ENCODE peak calls at places on chromosomes 5 and 9, in eight cellular contexts. One of them, this sample, is unnamed.

GRCh38 chr5:101473483-101473882 is 570.4 kb upstream of the ST8SIA4 start:
- DNase-seq in COR-L47: no peak
- DNase-seq in mucosa of descending colon: no peak
- DNase-seq in non-pigmented ciliary epithelial cell: peak; percentile 20
- DNase-seq in activated CD4-positive, alpha-beta memory T cell treated with anti-CD3 and anti-CD28 coated beads, Interleukin-2, amount 10 ng/mL, durations not matched to agents 7 days and 5 days: no peak
- DNase-seq in activated T-helper 2 cell treated with anti-CD3 and anti-CD28 coated beads, Interferon-gamma antibody, Interleukin-2, Interleukin-4, amounts not matched to agents 10 μg/mL and 5 μg/mL and 100 μg/mL, durations not matched to agents 14 hours and 24 hours and 36 hours: no peak
- DNase-seq in NCI-H1694: no peak
- DNase-seq in ACHN: peak; percentile 11
- DNase-seq in this sample: no peak

GRCh38 chr5:38576442-38576841 is 20.0 kb upstream of the LIFR start:
- DNase-seq in COR-L47: peak; percentile 15
- DNase-seq in mucosa of descending colon: no peak
- DNase-seq in non-pigmented ciliary epithelial cell: no peak
- DNase-seq in activated CD4-positive, alpha-beta memory T cell treated with anti-CD3 and anti-CD28 coated beads, Interleukin-2, amount 10 ng/mL, durations not matched to agents 7 days and 5 days: no peak
- DNase-seq in activated T-helper 2 cell treated with anti-CD3 and anti-CD28 coated beads, Interferon-gamma antibody, Interleukin-2, Interleukin-4, amounts not matched to agents 10 μg/mL and 5 μg/mL and 100 μg/mL, durations not matched to agents 14 hours and 24 hours and 36 hours: no peak
- DNase-seq in NCI-H1694: no peak
- DNase-seq in ACHN: no peak
- DNase-seq in this sample: no peak

GRCh38 chr9:81829201-81829882 is 98.9 kb upstream of the SPATA31D4 start:
- DNase-seq in COR-L47: no peak
- DNase-seq in mucosa of descending colon: no peak
- DNase-seq in non-pigmented ciliary epithelial cell: no peak
- DNase-seq in activated CD4-positive, alpha-beta memory T cell treated with anti-CD3 and anti-CD28 coated beads, Interleukin-2, amount 10 ng/mL, durations not matched to agents 7 days and 5 days: no peak
- DNase-seq in activated T-helper 2 cell treated with anti-CD3 and anti-CD28 coated beads, Interferon-gamma antibody, Interleukin-2, Interleukin-4, amounts not matched to agents 10 μg/mL and 5 μg/mL and 100 μg/mL, durations not matched to agents 14 hours and 24 hours and 36 hours: no peak
- DNase-seq in NCI-H1694: no peak
- DNase-seq in ACHN: no peak
- DNase-seq in this sample: peak; percentile 20

GRCh38 chr5:10595678-10596309 is 31.9 kb downstream of the ANKRD33B start:
- DNase-seq in COR-L47: no peak
- DNase-seq in mucosa of descending colon: no peak
- DNase-seq in non-pigmented ciliary epithelial cell: no peak
- DNase-seq in activated CD4-positive, alpha-beta memory T cell treated with anti-CD3 and anti-CD28 coated beads, Interleukin-2, amount 10 ng/mL, durations not matched to agents 7 days and 5 days: peak; percentile 54
- DNase-seq in activated T-helper 2 cell treated with anti-CD3 and anti-CD28 coated beads, Interferon-gamma antibody, Interleukin-2, Interleukin-4, amounts not matched to agents 10 μg/mL and 5 μg/mL and 100 μg/mL, durations not matched to agents 14 hours and 24 hours and 36 hours: peak; percentile 28
- DNase-seq in NCI-H1694: peak; percentile 64
- DNase-seq in ACHN: peak; percentile 82
- DNase-seq in this sample: no peak

GRCh38 chr9:118230319-118230718 is 526.1 kb downstream of the TLR4 start:
- DNase-seq in COR-L47: no peak
- DNase-seq in mucosa of descending colon: no peak
- DNase-seq in non-pigmented ciliary epithelial cell: no peak
- DNase-seq in activated CD4-positive, alpha-beta memory T cell treated with anti-CD3 and anti-CD28 coated beads, Interleukin-2, amount 10 ng/mL, durations not matched to agents 7 days and 5 days: no peak
- DNase-seq in activated T-helper 2 cell treated with anti-CD3 and anti-CD28 coated beads, Interferon-gamma antibody, Interleukin-2, Interleukin-4, amounts not matched to agents 10 μg/mL and 5 μg/mL and 100 μg/mL, durations not matched to agents 14 hours and 24 hours and 36 hours: no peak
- DNase-seq in NCI-H1694: no peak
- DNase-seq in ACHN: peak; percentile 2
- DNase-seq in this sample: no peak

GRCh38 chr9:127096208-127096607 is 26.2 kb downstream of the ANGPTL2 start:
- DNase-seq in COR-L47: no peak
- DNase-seq in mucosa of descending colon: no peak
- DNase-seq in non-pigmented ciliary epithelial cell: no peak
- DNase-seq in activated CD4-positive, alpha-beta memory T cell treated with anti-CD3 and anti-CD28 coated beads, Interleukin-2, amount 10 ng/mL, durations not matched to agents 7 days and 5 days: no peak
- DNase-seq in activated T-helper 2 cell treated with anti-CD3 and anti-CD28 coated beads, Interferon-gamma antibody, Interleukin-2, Interleukin-4, amounts not matched to agents 10 μg/mL and 5 μg/mL and 100 μg/mL, durations not matched to agents 14 hours and 24 hours and 36 hours: no peak
- DNase-seq in NCI-H1694: no peak
- DNase-seq in ACHN: no peak
- DNase-seq in this sample: no peak

GRCh38 chr9:35108461-35108860 is 5.5 kb upstream of the STOML2 start:
- DNase-seq in COR-L47: no peak
- DNase-seq in mucosa of descending colon: no peak
- DNase-seq in non-pigmented ciliary epithelial cell: no peak
- DNase-seq in activated CD4-positive, alpha-beta memory T cell treated with anti-CD3 and anti-CD28 coated beads, Interleukin-2, amount 10 ng/mL, durations not matched to agents 7 days and 5 days: no peak
- DNase-seq in activated T-helper 2 cell treated with anti-CD3 and anti-CD28 coated beads, Interferon-gamma antibody, Interleukin-2, Interleukin-4, amounts not matched to agents 10 μg/mL and 5 μg/mL and 100 μg/mL, durations not matched to agents 14 hours and 24 hours and 36 hours: no peak
- DNase-seq in NCI-H1694: no peak
- DNase-seq in ACHN: no peak
- DNase-seq in this sample: no peak

GRCh38 chr9:126501383-126502331 is 112.1 kb upstream of the LMX1B start:
- DNase-seq in COR-L47: no peak
- DNase-seq in mucosa of descending colon: no peak
- DNase-seq in non-pigmented ciliary epithelial cell: no peak
- DNase-seq in activated CD4-positive, alpha-beta memory T cell treated with anti-CD3 and anti-CD28 coated beads, Interleukin-2, amount 10 ng/mL, durations not matched to agents 7 days and 5 days: no peak
- DNase-seq in activated T-helper 2 cell treated with anti-CD3 and anti-CD28 coated beads, Interferon-gamma antibody, Interleukin-2, Interleukin-4, amounts not matched to agents 10 μg/mL and 5 μg/mL and 100 μg/mL, durations not matched to agents 14 hours and 24 hours and 36 hours: no peak
- DNase-seq in NCI-H1694: no peak
- DNase-seq in ACHN: no peak
- DNase-seq in this sample: no peak

GRCh38 chr5:39224196-39224754 is 4.9 kb upstream of the FYB1 start:
- DNase-seq in COR-L47: no peak
- DNase-seq in mucosa of descending colon: peak; percentile 73
- DNase-seq in non-pigmented ciliary epithelial cell: peak; percentile 32
- DNase-seq in activated CD4-positive, alpha-beta memory T cell treated with anti-CD3 and anti-CD28 coated beads, Interleukin-2, amount 10 ng/mL, durations not matched to agents 7 days and 5 days: no peak
- DNase-seq in activated T-helper 2 cell treated with anti-CD3 and anti-CD28 coated beads, Interferon-gamma antibody, Interleukin-2, Interleukin-4, amounts not matched to agents 10 μg/mL and 5 μg/mL and 100 μg/mL, durations not matched to agents 14 hours and 24 hours and 36 hours: no peak
- DNase-seq in NCI-H1694: no peak
- DNase-seq in ACHN: no peak
- DNase-seq in this sample: no peak

GRCh38 chr9:68495287-68495686 is 45.4 kb downstream of the TMEM252 start:
- DNase-seq in COR-L47: no peak
- DNase-seq in mucosa of descending colon: no peak
- DNase-seq in non-pigmented ciliary epithelial cell: no peak
- DNase-seq in activated CD4-positive, alpha-beta memory T cell treated with anti-CD3 and anti-CD28 coated beads, Interleukin-2, amount 10 ng/mL, durations not matched to agents 7 days and 5 days: no peak
- DNase-seq in activated T-helper 2 cell treated with anti-CD3 and anti-CD28 coated beads, Interferon-gamma antibody, Interleukin-2, Interleukin-4, amounts not matched to agents 10 μg/mL and 5 μg/mL and 100 μg/mL, durations not matched to agents 14 hours and 24 hours and 36 hours: no peak
- DNase-seq in NCI-H1694: no peak
- DNase-seq in ACHN: no peak
- DNase-seq in this sample: no peak

GRCh38 chr9:37992924-37993349 is 76.1 kb downstream of the SHB start:
- DNase-seq in COR-L47: no peak
- DNase-seq in mucosa of descending colon: no peak
- DNase-seq in non-pigmented ciliary epithelial cell: no peak
- DNase-seq in activated CD4-positive, alpha-beta memory T cell treated with anti-CD3 and anti-CD28 coated beads, Interleukin-2, amount 10 ng/mL, durations not matched to agents 7 days and 5 days: no peak
- DNase-seq in activated T-helper 2 cell treated with anti-CD3 and anti-CD28 coated beads, Interferon-gamma antibody, Interleukin-2, Interleukin-4, amounts not matched to agents 10 μg/mL and 5 μg/mL and 100 μg/mL, durations not matched to agents 14 hours and 24 hours and 36 hours: no peak
- DNase-seq in NCI-H1694: no peak
- DNase-seq in ACHN: no peak
- DNase-seq in this sample: no peak

GRCh38 chr5:169013208-169013728 is 287.7 kb downstream of the SLIT3 start:
- DNase-seq in COR-L47: no peak
- DNase-seq in mucosa of descending colon: no peak
- DNase-seq in non-pigmented ciliary epithelial cell: no peak
- DNase-seq in activated CD4-positive, alpha-beta memory T cell treated with anti-CD3 and anti-CD28 coated beads, Interleukin-2, amount 10 ng/mL, durations not matched to agents 7 days and 5 days: no peak
- DNase-seq in activated T-helper 2 cell treated with anti-CD3 and anti-CD28 coated beads, Interferon-gamma antibody, Interleukin-2, Interleukin-4, amounts not matched to agents 10 μg/mL and 5 μg/mL and 100 μg/mL, durations not matched to agents 14 hours and 24 hours and 36 hours: no peak
- DNase-seq in NCI-H1694: no peak
- DNase-seq in ACHN: no peak
- DNase-seq in this sample: no peak

GRCh38 chr5:155870636-155871035 is 456.3 kb upstream of the SGCD start:
- DNase-seq in COR-L47: no peak
- DNase-seq in mucosa of descending colon: no peak
- DNase-seq in non-pigmented ciliary epithelial cell: no peak
- DNase-seq in activated CD4-positive, alpha-beta memory T cell treated with anti-CD3 and anti-CD28 coated beads, Interleukin-2, amount 10 ng/mL, durations not matched to agents 7 days and 5 days: no peak
- DNase-seq in activated T-helper 2 cell treated with anti-CD3 and anti-CD28 coated beads, Interferon-gamma antibody, Interleukin-2, Interleukin-4, amounts not matched to agents 10 μg/mL and 5 μg/mL and 100 μg/mL, durations not matched to agents 14 hours and 24 hours and 36 hours: no peak
- DNase-seq in NCI-H1694: no peak
- DNase-seq in ACHN: no peak
- DNase-seq in this sample: no peak